ENCODE peak calls at places on chromosome 20, in six cellular contexts. One of them, this sample, is unnamed.

GRCh38 chr20:50680106-50680960 is 11.0 kb downstream of the RIPOR3 start:
- DNase-seq in A673: peak; percentile 78
- DNase-seq in A549: no peak
- DNase-seq in upper lobe of left lung: peak; percentile 61
- DNase-seq in fibroblast of the aortic adventitia: peak; percentile 27
- DNase-seq in foreskin fibroblast: peak; percentile 70
- DNase-seq in this sample: peak; percentile 79

GRCh38 chr20:48680650-48681049 is 147.1 kb downstream of the PREX1 start:
- DNase-seq in A673: no peak
- DNase-seq in A549: no peak
- DNase-seq in upper lobe of left lung: no peak
- DNase-seq in fibroblast of the aortic adventitia: no peak
- DNase-seq in foreskin fibroblast: no peak
- DNase-seq in this sample: no peak

GRCh38 chr20:52494244-52494643 is 302.7 kb upstream of the ZFP64 start:
- DNase-seq in A673: peak; percentile 25
- DNase-seq in A549: no peak
- DNase-seq in upper lobe of left lung: no peak
- DNase-seq in fibroblast of the aortic adventitia: peak; percentile 48
- DNase-seq in foreskin fibroblast: peak; percentile 8
- DNase-seq in this sample: no peak

GRCh38 chr20:8996817-8997512 is 71.9 kb upstream of the PLCB4 start:
- DNase-seq in A673: peak; percentile 56
- DNase-seq in A549: no peak
- DNase-seq in upper lobe of left lung: no peak
- DNase-seq in fibroblast of the aortic adventitia: no peak
- DNase-seq in foreskin fibroblast: no peak
- DNase-seq in this sample: no peak

GRCh38 chr20:44449864-44450263 is 25.8 kb upstream of the TTPAL start:
- DNase-seq in A673: no peak
- DNase-seq in A549: no peak
- DNase-seq in upper lobe of left lung: no peak
- DNase-seq in fibroblast of the aortic adventitia: no peak
- DNase-seq in foreskin fibroblast: no peak
- DNase-seq in this sample: no peak

GRCh38 chr20:58058421-58059140 is 169.9 kb downstream of the ANKRD60 start:
- DNase-seq in A673: no peak
- DNase-seq in A549: no peak
- DNase-seq in upper lobe of left lung: peak; percentile 6
- DNase-seq in fibroblast of the aortic adventitia: no peak
- DNase-seq in foreskin fibroblast: no peak
- DNase-seq in this sample: no peak

GRCh38 chr20:51631011-51631950 is 88.8 kb upstream of the NFATC2 start:
- DNase-seq in A673: peak; percentile 96
- DNase-seq in A549: peak; percentile 93
- DNase-seq in upper lobe of left lung: peak; percentile 32
- DNase-seq in fibroblast of the aortic adventitia: peak; percentile 99
- DNase-seq in foreskin fibroblast: peak; percentile 97
- DNase-seq in this sample: no peak

GRCh38 chr20:17560344-17561074 is 9.4 kb upstream of the DSTN start:
- DNase-seq in A673: no peak
- DNase-seq in A549: no peak
- DNase-seq in upper lobe of left lung: no peak
- DNase-seq in fibroblast of the aortic adventitia: no peak
- DNase-seq in foreskin fibroblast: no peak
- DNase-seq in this sample: no peak

GRCh38 chr20:41175201-41175651 is 37.9 kb downstream of the PLCG1 start:
- DNase-seq in A673: no peak
- DNase-seq in A549: no peak
- DNase-seq in upper lobe of left lung: peak; percentile 10
- DNase-seq in fibroblast of the aortic adventitia: no peak
- DNase-seq in foreskin fibroblast: no peak
- DNase-seq in this sample: peak; percentile 2

GRCh38 chr20:38238834-38239233 is 21.7 kb downstream of the KIAA1755 start:
- DNase-seq in A673: no peak
- DNase-seq in A549: no peak
- DNase-seq in upper lobe of left lung: no peak
- DNase-seq in fibroblast of the aortic adventitia: no peak
- DNase-seq in foreskin fibroblast: no peak
- DNase-seq in this sample: no peak

GRCh38 chr20:53750827-53751393 is 157.3 kb upstream of the ZNF217 start:
- DNase-seq in A673: peak; percentile 81
- DNase-seq in A549: no peak
- DNase-seq in upper lobe of left lung: no peak
- DNase-seq in fibroblast of the aortic adventitia: peak; percentile 72
- DNase-seq in foreskin fibroblast: peak; percentile 82
- DNase-seq in this sample: no peak

GRCh38 chr20:17955302-17955701 is 13.3 kb downstream of the SNX5 start:
- DNase-seq in A673: no peak
- DNase-seq in A549: no peak
- DNase-seq in upper lobe of left lung: no peak
- DNase-seq in fibroblast of the aortic adventitia: no peak
- DNase-seq in foreskin fibroblast: no peak
- DNase-seq in this sample: no peak

GRCh38 chr20:24066075-24066700 is 77.6 kb upstream of the GGTLC1 start:
- DNase-seq in A673: no peak
- DNase-seq in A549: no peak
- DNase-seq in upper lobe of left lung: no peak
- DNase-seq in fibroblast of the aortic adventitia: no peak
- DNase-seq in foreskin fibroblast: no peak
- DNase-seq in this sample: no peak

GRCh38 chr20:50765674-50766073 is 29.2 kb upstream of the BCAS4 start:
- DNase-seq in A673: no peak
- DNase-seq in A549: no peak
- DNase-seq in upper lobe of left lung: no peak
- DNase-seq in fibroblast of the aortic adventitia: no peak
- DNase-seq in foreskin fibroblast: no peak
- DNase-seq in this sample: no peak

GRCh38 chr20:22999756-23000155 is 35.4 kb upstream of the SSTR4 start:
- DNase-seq in A673: no peak
- DNase-seq in A549: peak; percentile 47
- DNase-seq in upper lobe of left lung: no peak
- DNase-seq in fibroblast of the aortic adventitia: no peak
- DNase-seq in foreskin fibroblast: no peak
- DNase-seq in this sample: no peak

GRCh38 chr20:62405108-62405980 is 1.7 kb downstream of the CABLES2 start:
- DNase-seq in A673: no peak
- DNase-seq in A549: peak; percentile 43
- DNase-seq in upper lobe of left lung: peak; percentile 70
- DNase-seq in fibroblast of the aortic adventitia: peak; percentile 46
- DNase-seq in foreskin fibroblast: peak; percentile 76
- DNase-seq in this sample: no peak
- H3K4me3 ChIP-seq in A673: peak overlapping the region; percentile 59
- H3K4me3 ChIP-seq in A549: no peak overlapping the region
- H3K4me3 ChIP-seq in upper lobe of left lung: no peak overlapping the region
- H3K4me3 ChIP-seq in fibroblast of the aortic adventitia: no peak overlapping the region
- H3K4me3 ChIP-seq in foreskin fibroblast: peak overlapping the region; percentile 60
- H3K4me3 ChIP-seq in this sample: no peak overlapping the region

GRCh38 chr20:20371133-20371532 is 3.2 kb downstream of the INSM1 start:
- DNase-seq in A673: no peak
- DNase-seq in A549: no peak
- DNase-seq in upper lobe of left lung: no peak
- DNase-seq in fibroblast of the aortic adventitia: no peak
- DNase-seq in foreskin fibroblast: no peak
- DNase-seq in this sample: no peak

GRCh38 chr20:20370087-20370575 is 2.2 kb downstream of the INSM1 start:
- DNase-seq in A673: peak; percentile 38
- DNase-seq in A549: no peak
- DNase-seq in upper lobe of left lung: no peak
- DNase-seq in fibroblast of the aortic adventitia: no peak
- DNase-seq in foreskin fibroblast: no peak
- DNase-seq in this sample: no peak

GRCh38 chr20:20373046-20373706 is 5.3 kb downstream of the INSM1 start:
- DNase-seq in A673: peak; percentile 24
- DNase-seq in A549: no peak
- DNase-seq in upper lobe of left lung: no peak
- DNase-seq in fibroblast of the aortic adventitia: peak; percentile 40
- DNase-seq in foreskin fibroblast: peak; percentile 79
- DNase-seq in this sample: no peak

GRCh38 chr20:20369353-20370086 is 1.6 kb downstream of the INSM1 start:
- DNase-seq in A673: no peak
- DNase-seq in A549: no peak
- DNase-seq in upper lobe of left lung: no peak
- DNase-seq in fibroblast of the aortic adventitia: no peak
- DNase-seq in foreskin fibroblast: no peak
- DNase-seq in this sample: no peak

DNA sequence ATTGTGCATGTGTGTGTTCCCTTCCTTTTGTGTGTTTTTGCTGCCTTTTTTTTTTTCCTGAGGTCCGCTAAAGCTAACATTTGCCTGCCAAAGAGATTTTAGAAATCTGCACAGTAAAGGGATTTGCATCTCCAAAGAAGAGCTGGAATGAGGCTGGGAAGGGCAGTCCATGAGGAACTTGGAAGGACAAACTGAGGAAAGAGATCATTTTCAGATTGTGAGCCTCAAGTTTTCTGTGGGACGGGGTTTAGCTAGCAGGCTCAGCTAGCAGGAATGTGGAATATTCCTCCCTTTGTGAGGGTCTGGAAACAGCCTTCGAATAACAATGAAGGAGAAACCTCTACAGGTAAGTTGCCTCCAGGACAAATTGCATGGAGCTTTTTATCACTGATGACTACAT is 3.8 kb downstream of the INSM1 start:
- DNase-seq in A673: no peak
- DNase-seq in A549: no peak
- DNase-seq in upper lobe of left lung: no peak
- DNase-seq in fibroblast of the aortic adventitia: no peak
- DNase-seq in foreskin fibroblast: no peak
- DNase-seq in this sample: no peak
- H3K4me3 ChIP-seq in A673: no peak overlapping the region
- H3K4me3 ChIP-seq in A549: no peak overlapping the region
- H3K4me3 ChIP-seq in upper lobe of left lung: no peak overlapping the region
- H3K4me3 ChIP-seq in fibroblast of the aortic adventitia: no peak overlapping the region
- H3K4me3 ChIP-seq in foreskin fibroblast: no peak overlapping the region
- H3K4me3 ChIP-seq in this sample: no peak overlapping the region

DNA sequence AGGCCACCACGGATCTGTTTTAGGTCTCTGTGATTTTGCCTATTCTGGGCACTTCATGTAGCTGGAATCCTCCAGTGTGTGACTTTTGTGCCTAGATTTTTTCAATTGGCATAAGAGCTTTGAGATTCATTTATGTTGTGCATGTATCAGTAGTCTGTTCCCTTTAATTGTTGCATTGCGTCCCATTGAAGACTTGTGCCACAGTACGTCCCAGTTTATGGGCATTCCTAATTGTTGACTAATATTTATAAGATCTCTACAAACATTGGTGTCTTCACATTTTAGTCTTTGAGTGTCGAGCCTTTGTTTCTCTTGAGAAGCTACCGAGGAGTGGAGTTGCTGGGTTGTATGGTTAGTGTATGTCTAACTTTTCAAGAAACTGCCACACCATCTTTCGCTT is 704 bp upstream of the FAM210B start:
- DNase-seq in A673: peak; percentile 9
- DNase-seq in A549: no peak
- DNase-seq in upper lobe of left lung: no peak
- DNase-seq in fibroblast of the aortic adventitia: no peak
- DNase-seq in foreskin fibroblast: peak; percentile 55
- DNase-seq in this sample: no peak
- H3K4me3 ChIP-seq in A673: peak overlapping the region; percentile 77
- H3K4me3 ChIP-seq in A549: peak overlapping the region; percentile 80
- H3K4me3 ChIP-seq in upper lobe of left lung: peak overlapping the region; percentile 100
- H3K4me3 ChIP-seq in fibroblast of the aortic adventitia: no peak overlapping the region
- H3K4me3 ChIP-seq in foreskin fibroblast: peak overlapping the region; percentile 31
- H3K4me3 ChIP-seq in this sample: no peak overlapping the region

GRCh38 chr20:62223571-62223970 is 3.5 kb upstream of the HRH3 start:
- DNase-seq in A673: no peak
- DNase-seq in A549: no peak
- DNase-seq in upper lobe of left lung: no peak
- DNase-seq in fibroblast of the aortic adventitia: no peak
- DNase-seq in foreskin fibroblast: no peak
- DNase-seq in this sample: no peak

GRCh38 chr20:62224113-62224855 is 4.2 kb upstream of the HRH3 start:
- DNase-seq in A673: no peak
- DNase-seq in A549: no peak
- DNase-seq in upper lobe of left lung: no peak
- DNase-seq in fibroblast of the aortic adventitia: no peak
- DNase-seq in foreskin fibroblast: no peak
- DNase-seq in this sample: peak; percentile 59

GRCh38 chr20:62225820-62226635 is 6.0 kb upstream of the HRH3 start:
- DNase-seq in A673: no peak
- DNase-seq in A549: no peak
- DNase-seq in upper lobe of left lung: no peak
- DNase-seq in fibroblast of the aortic adventitia: no peak
- DNase-seq in foreskin fibroblast: no peak
- DNase-seq in this sample: no peak

GRCh38 chr20:62226707-62227590 is 6.9 kb upstream of the HRH3 start:
- DNase-seq in A673: no peak
- DNase-seq in A549: no peak
- DNase-seq in upper lobe of left lung: no peak
- DNase-seq in fibroblast of the aortic adventitia: no peak
- DNase-seq in foreskin fibroblast: no peak
- DNase-seq in this sample: no peak

GRCh38 chr20:62225026-62225425 is 4.9 kb upstream of the HRH3 start:
- DNase-seq in A673: no peak
- DNase-seq in A549: no peak
- DNase-seq in upper lobe of left lung: no peak
- DNase-seq in fibroblast of the aortic adventitia: no peak
- DNase-seq in foreskin fibroblast: no peak
- DNase-seq in this sample: no peak
- H3K4me3 ChIP-seq in A673: no peak overlapping the region
- H3K4me3 ChIP-seq in A549: no peak overlapping the region
- H3K4me3 ChIP-seq in upper lobe of left lung: no peak overlapping the region
- H3K4me3 ChIP-seq in fibroblast of the aortic adventitia: no peak overlapping the region
- H3K4me3 ChIP-seq in foreskin fibroblast: no peak overlapping the region
- H3K4me3 ChIP-seq in this sample: no peak overlapping the region

DNA sequence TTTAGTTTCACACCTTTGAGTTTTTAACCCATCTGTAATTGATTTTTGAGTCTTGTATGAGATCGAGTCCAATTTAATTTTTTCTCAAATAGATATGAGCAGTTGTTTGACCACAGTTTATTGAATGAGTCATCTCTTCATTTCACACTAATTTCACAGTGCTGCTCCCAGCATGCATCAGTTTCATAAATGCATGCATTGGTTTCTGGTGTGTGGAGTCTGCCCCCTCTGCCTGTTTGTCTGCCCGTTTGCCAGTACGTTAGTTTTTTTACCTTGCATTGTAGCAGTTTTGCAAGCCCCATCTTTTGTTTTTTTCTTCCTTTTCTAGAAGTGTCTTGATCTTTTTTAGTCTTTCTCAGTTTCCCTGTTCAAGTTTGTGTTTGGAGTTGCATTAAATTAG is 11.9 kb downstream of the SLX4IP start:
- DNase-seq in A673: peak; percentile 84
- DNase-seq in A549: peak; percentile 91
- DNase-seq in upper lobe of left lung: no peak
- DNase-seq in fibroblast of the aortic adventitia: peak; percentile 72
- DNase-seq in foreskin fibroblast: peak; percentile 78
- DNase-seq in this sample: no peak
- H3K4me3 ChIP-seq in A673: peak overlapping the region; percentile 19
- H3K4me3 ChIP-seq in A549: no peak overlapping the region
- H3K4me3 ChIP-seq in upper lobe of left lung: no peak overlapping the region
- H3K4me3 ChIP-seq in fibroblast of the aortic adventitia: no peak overlapping the region
- H3K4me3 ChIP-seq in foreskin fibroblast: no peak overlapping the region
- H3K4me3 ChIP-seq in this sample: no peak overlapping the region